ENCODE peak calls at places on chromosomes 6 and 20, in ten cellular contexts. P is GM18507; H is stimulated activated naive B cell treated with anti-CD40 and anti-IgM and Interleukin-4, amounts not matched to agents 10 μg/mL and 1 μg/mL and 100 μg/mL, for 72 hours; A is GDM1; Q is colonic mucosa; W is AG08395; K is activated CD8-positive, alpha-beta T cell treated with anti-CD3 and anti-CD28 coated beads, Interleukin-2, amount 10 ng/mL, durations not matched to agents 7 days and 5 days; E is T-helper 1 cell; V is GM10248; T is ureter. I is an unnamed sample.
A peak's percentile ranks its signal among the peaks of the same experiment; 100 is the strongest.

GRCh38 chr6:151240036-151240685 is 394 bp downstream of the AKAP12 start:
- DNase-seq in K (peak; percentile 34), A (no peak), V (peak; percentile 49), T (peak; percentile 83), W (peak; percentile 79), H (peak; percentile 46), E (no peak), Q (peak; percentile 61), P (no peak), I (peak; percentile 77)

GRCh38 chr6:11522819-11523218 is 14.7 kb upstream of the TMEM170B start:
- DNase-seq in H (no peak), Q (no peak), P (no peak), W (no peak), A (no peak), E (no peak), K (no peak), V (no peak), T (no peak), I (no peak)

GRCh38 chr20:10632681-10633509 is 40.9 kb downstream of the JAG1 start:
- DNase-seq in P (no peak), A (no peak), W (no peak), K (no peak), Q (no peak), E (no peak), H (no peak), T (no peak), V (no peak), I (no peak)

GRCh38 chr20:38435555-38435939 is 419 bp upstream of the SNHG17 start:
- DNase-seq in T (no peak), W (peak; percentile 43), V (no peak), K (no peak), P (no peak), Q (no peak), A (no peak), E (no peak), H (no peak), I (no peak)

GRCh38 chr6:35568967-35569606 is 56.4 kb upstream of the TULP1 start:
- DNase-seq in E (no peak), K (peak; percentile 50), H (no peak), Q (peak; percentile 39), P (peak; percentile 7), T (peak; percentile 53), A (no peak), W (peak; percentile 7), V (peak; percentile 34), I (peak; percentile 25)

GRCh38 chr6:50543666-50544065 is 169.7 kb upstream of the TFAP2D start:
- DNase-seq in H (no peak), Q (no peak), W (no peak), A (no peak), K (no peak), V (no peak), P (no peak), T (no peak), E (no peak), I (peak; percentile 86)

GRCh38 chr20:49608752-49609670 is 41.1 kb upstream of the PTGIS start:
- DNase-seq in E (peak; percentile 60), T (peak; percentile 67), K (peak; percentile 89), A (peak; percentile 32), W (peak; percentile 65), Q (peak; percentile 58), P (peak; percentile 57), H (peak; percentile 58), V (peak; percentile 80), I (peak; percentile 76)

GRCh38 chr20:59074456-59074855 is 31.9 kb upstream of the PRELID3B start:
- DNase-seq in V (no peak), H (no peak), E (no peak), W (no peak), A (no peak), Q (no peak), K (no peak), P (no peak), T (no peak), I (no peak)

GRCh38 chr6:46325561-46326525 is 155.1 kb upstream of the ENPP5 start:
- DNase-seq in W (peak; percentile 55), P (no peak), H (no peak), Q (no peak), V (no peak), K (no peak), T (no peak), E (no peak), A (no peak), I (peak; percentile 45)

GRCh38 chr6:146968041-146968760 is 236.0 kb upstream of the STXBP5 start:
- DNase-seq in P (no peak), W (peak; percentile 53), Q (no peak), K (no peak), H (no peak), E (no peak), V (no peak), T (no peak), A (no peak), I (peak; percentile 82)

GRCh38 chr20:18057994-18058349 is 256 bp upstream of the OVOL2 start:
- DNase-seq in E (no peak), V (no peak), Q (no peak), A (no peak), K (no peak), P (no peak), W (no peak), H (no peak), T (no peak), I (no peak)

GRCh38 chr20:6780414-6780813 is 12.9 kb downstream of the BMP2 start:
- DNase-seq in T (no peak), W (no peak), K (no peak), E (no peak), Q (peak; percentile 39), V (no peak), P (no peak), H (no peak), A (no peak), I (no peak)